ENCODE peak calls at places on chromosomes 16 and 17, in nine cellular contexts. E is substantia nigra; A is GM18507; K is left ventricle myocardium inferior; I is cardiac muscle cell; M is activated CD4-positive, alpha-beta T cell treated with anti-CD3 and anti-CD28 coated beads for 48 hours; N is lower leg skin; L is KG1; U is H54. R is an unnamed sample.

GRCh38 chr17:77506371-77506991 is 365.7 kb downstream of the SEC14L1 start:
- DNase-seq in E (no peak), A (no peak), K (no peak), I (no peak), M (no peak), N (no peak), L (no peak), U (no peak), R (no peak)

GRCh38 chr17:81277421-81277820 is 17.7 kb downstream of the SLC38A10 start:
- DNase-seq in E (no peak), A (no peak), K (peak; percentile 60), I (no peak), M (no peak), N (no peak), L (no peak), U (no peak), R (no peak)

GRCh38 chr17:74671031-74671771 is 41.5 kb downstream of the CD300LF start:
- DNase-seq in E (peak; percentile 12), A (no peak), K (peak; percentile 81), I (peak; percentile 95), M (peak; percentile 86), N (peak; percentile 86), L (peak; percentile 53), U (no peak), R (peak; percentile 78)

GRCh38 chr17:50310455-50311111 is 35.3 kb upstream of the XYLT2 start:
- DNase-seq in E (no peak), A (no peak), K (no peak), I (no peak), M (no peak), N (no peak), L (no peak), U (no peak), R (no peak)

GRCh38 chr16:50396770-50397525 is 28.2 kb upstream of the BRD7 start:
- DNase-seq in E (no peak), A (no peak), K (no peak), I (no peak), M (peak; percentile 14), N (peak; percentile 64), L (no peak), U (peak; percentile 71), R (no peak)

GRCh38 chr16:2475413-2476344 is 752 bp downstream of the TBC1D24 start:
- DNase-seq in E (no peak), A (no peak), K (no peak), I (peak; percentile 34), M (peak; percentile 46), N (no peak), L (no peak), U (no peak), R (peak; percentile 54)

GRCh38 chr16:69270395-69270794 is 40.8 kb upstream of the VPS4A start:
- DNase-seq in E (no peak), A (no peak), K (no peak), I (no peak), M (no peak), N (no peak), L (no peak), U (no peak), R (no peak)

GRCh38 chr16:55508941-55509920 is at the start of gene LPCAT2:
- DNase-seq in E (peak; percentile 57), A (peak; percentile 9), K (peak; percentile 90), I (peak; percentile 91), M (peak; percentile 74), N (peak; percentile 96), L (peak; percentile 75), U (peak; percentile 87), R (peak; percentile 86)

GRCh38 chr16:2954228-2954627 is 9.8 kb upstream of the KREMEN2 start:
- DNase-seq in E (no peak), A (no peak), K (no peak), I (no peak), M (no peak), N (no peak), L (no peak), U (no peak), R (no peak)

GRCh38 chr17:42706732-42707131 is 24.4 kb downstream of the CNTNAP1 start:
- DNase-seq in E (no peak), A (no peak), K (no peak), I (no peak), M (peak; percentile 68), N (no peak), L (peak; percentile 18), U (no peak), R (no peak)

GRCh38 chr17:40218740-40219072 is 398 bp upstream of the WIPF2 start:
- DNase-seq in E (peak; percentile 58), A (peak; percentile 43), K (peak; percentile 35), I (peak; percentile 47), M (peak; percentile 80), N (no peak), L (no peak), U (peak; percentile 49), R (peak; percentile 71)

GRCh38 chr17:56735842-56736241 is 97.9 kb downstream of the C17orf67 start:
- DNase-seq in E (no peak), A (no peak), K (no peak), I (no peak), M (no peak), N (no peak), L (no peak), U (no peak), R (no peak)

GRCh38 chr16:86363057-86363490 is 147.3 kb upstream of the FOXF1 start:
- DNase-seq in E (no peak), A (no peak), K (no peak), I (peak; percentile 64), M (no peak), N (no peak), L (no peak), U (peak; percentile 30), R (no peak)

GRCh38 chr16:78421244-78421661 is 321.8 kb downstream of the WWOX start:
- DNase-seq in E (no peak), A (no peak), K (no peak), I (no peak), M (no peak), N (no peak), L (no peak), U (no peak), R (no peak)

GRCh38 chr16:76639685-76640289 is 362.6 kb downstream of the CNTNAP4 start:
- DNase-seq in E (no peak), A (no peak), K (no peak), I (peak; percentile 19), M (peak; percentile 3), N (no peak), L (peak; percentile 5), U (peak; percentile 2), R (no peak)

GRCh38 chr17:82126479-82127314 is 28.7 kb upstream of the FASN start:
- DNase-seq in E (no peak), A (no peak), K (no peak), I (no peak), M (peak; percentile 73), N (no peak), L (no peak), U (no peak), R (no peak)

GRCh38 chr17:67260051-67260987 is 15.3 kb upstream of the HELZ start:
- DNase-seq in E (no peak), A (no peak), K (no peak), I (no peak), M (no peak), N (no peak), L (peak; percentile 55), U (no peak), R (no peak)

GRCh38 chr16:31501966-31502348 is 6.2 kb downstream of the RUSF1 start:
- DNase-seq in E (no peak), A (no peak), K (no peak), I (no peak), M (no peak), N (no peak), L (no peak), U (no peak), R (no peak)

GRCh38 chr17:2977157-2977556 is 86.2 kb downstream of the OR1D5 start:
- DNase-seq in E (no peak), A (no peak), K (no peak), I (no peak), M (no peak), N (peak; percentile 15), L (no peak), U (no peak), R (no peak)

GRCh38 chr16:3880623-3881498 is at the start of gene CREBBP:
- DNase-seq in E (peak; percentile 73), A (peak; percentile 80), K (peak; percentile 89), I (peak; percentile 92), M (peak; percentile 87), N (peak; percentile 96), L (peak; percentile 71), U (peak; percentile 79), R (peak; percentile 69)

GRCh38 chr17:46063239-46063638 is 64.2 kb downstream of the STH start:
- DNase-seq in E (no peak), A (no peak), K (no peak), I (no peak), M (no peak), N (no peak), L (no peak), U (peak; percentile 49), R (no peak)

GRCh38 chr16:3170440-3171180 is 17.4 kb upstream of the OR1F1 start:
- DNase-seq in E (no peak), A (no peak), K (no peak), I (peak; percentile 66), M (peak; percentile 55), N (no peak), L (no peak), U (no peak), R (no peak)

R was measured in left colon.